ENCODE peak calls at places on chromosomes 2 and 18, in four cellular contexts. Q is AG08396, F is GM13976, K is fibroblast of pulmonary artery. L is an unnamed sample.

GRCh38 chr2:33291278-33292013 is 185.0 kb upstream of the RASGRP3 start:
- DNase-seq in Q (peak), F (no peak), K (peak), L (no peak)

GRCh38 chr18:41461058-41461560 is 493.9 kb upstream of the PIK3C3 start:
- DNase-seq in Q (no peak), F (no peak), K (no peak), L (no peak)

GRCh38 chr2:46803551-46803885 is 112.1 kb downstream of the MCFD2 start:
- DNase-seq in Q (no peak), F (peak), K (no peak), L (no peak)

GRCh38 chr18:74040459-74041332 is 106.9 kb downstream of the FBXO15 start:
- DNase-seq in Q (peak), F (peak), K (no peak), L (peak)

GRCh38 chr18:62610509-62611394 is 87.9 kb downstream of the ZCCHC2 start:
- DNase-seq in Q (no peak), F (no peak), K (no peak), L (no peak)

GRCh38 chr2:217906787-217907186 is 96.0 kb downstream of the TNS1 start:
- DNase-seq in Q (peak), F (no peak), K (no peak), L (no peak)

GRCh38 chr2:11873766-11874165 is 127.3 kb downstream of the LPIN1 start:
- DNase-seq in Q (no peak), F (no peak), K (peak), L (no peak)

GRCh38 chr2:8285081-8285480 is 396.8 kb upstream of the ID2 start:
- DNase-seq in Q (no peak), F (no peak), K (peak), L (no peak)